ENCODE peak calls at places on chromosomes 6 and 20, in five cellular contexts. One of them, this sample, is unnamed.

GRCh38 chr6:165652766-165653165 is 10.3 kb downstream of the PDE10A start:
- DNase-seq in astrocyte: no peak
- DNase-seq in H9: no peak
- DNase-seq in kidney: no peak
- DNase-seq in HCT116: no peak
- DNase-seq in this sample: no peak

GRCh38 chr6:9463311-9463710 is 951.6 kb downstream of the TFAP2A start:
- DNase-seq in astrocyte: no peak
- DNase-seq in H9: no peak
- DNase-seq in HCT116: no peak
- DNase-seq in kidney: no peak
- DNase-seq in this sample: no peak

GRCh38 chr6:24497254-24497989 is 2.7 kb downstream of the ALDH5A1 start:
- DNase-seq in kidney: no peak
- DNase-seq in HCT116: no peak
- DNase-seq in astrocyte: no peak
- DNase-seq in H9: no peak
- DNase-seq in this sample: no peak

GRCh38 chr6:166999845-167000253 is 652 bp downstream of the CEP43 start:
- DNase-seq in HCT116: no peak
- DNase-seq in H9: no peak
- DNase-seq in astrocyte: no peak
- DNase-seq in kidney: no peak
- DNase-seq in this sample: no peak

GRCh38 chr20:61985096-61985495 is 80.6 kb downstream of the TAF4 start:
- DNase-seq in H9: no peak
- DNase-seq in HCT116: no peak
- DNase-seq in kidney: no peak
- DNase-seq in astrocyte: no peak
- DNase-seq in this sample: no peak

GRCh38 chr6:148398244-148398643 is 55.6 kb downstream of the SASH1 start:
- DNase-seq in H9: no peak
- DNase-seq in astrocyte: no peak
- DNase-seq in HCT116: no peak
- DNase-seq in kidney: no peak
- DNase-seq in this sample: peak

GRCh38 chr20:22800161-22800560 is 215.8 kb upstream of the FOXA2 start:
- DNase-seq in kidney: no peak
- DNase-seq in H9: no peak
- DNase-seq in astrocyte: no peak
- DNase-seq in HCT116: no peak
- DNase-seq in this sample: no peak

GRCh38 chr6:167734662-167735497 is 91.8 kb upstream of the AFDN start:
- DNase-seq in HCT116: no peak
- DNase-seq in astrocyte: no peak
- DNase-seq in H9: no peak
- DNase-seq in kidney: no peak
- DNase-seq in this sample: no peak

GRCh38 chr20:64056639-64056888 is 6.4 kb upstream of the TCEA2 start:
- DNase-seq in HCT116: no peak
- DNase-seq in kidney: no peak
- DNase-seq in H9: no peak
- DNase-seq in astrocyte: no peak
- DNase-seq in this sample: no peak

GRCh38 chr6:64930664-64931063 is 776.4 kb downstream of the EYS start:
- DNase-seq in kidney: no peak
- DNase-seq in H9: no peak
- DNase-seq in astrocyte: no peak
- DNase-seq in HCT116: no peak
- DNase-seq in this sample: no peak

GRCh38 chr6:157964139-157964538 is 17.5 kb upstream of the SYNJ2 start:
- DNase-seq in astrocyte: no peak
- DNase-seq in kidney: no peak
- DNase-seq in H9: no peak
- DNase-seq in HCT116: no peak
- DNase-seq in this sample: no peak

GRCh38 chr6:51892750-51893149 is 194.7 kb downstream of the PKHD1 start:
- DNase-seq in astrocyte: no peak
- DNase-seq in kidney: no peak
- DNase-seq in H9: no peak
- DNase-seq in HCT116: no peak
- DNase-seq in this sample: peak

GRCh38 chr6:51891784-51892183 is 195.6 kb downstream of the PKHD1 start:
- DNase-seq in H9: no peak
- DNase-seq in astrocyte: no peak
- DNase-seq in HCT116: no peak
- DNase-seq in kidney: no peak
- DNase-seq in this sample: no peak

GRCh38 chr6:51887859-51888258 is 199.6 kb downstream of the PKHD1 start:
- DNase-seq in HCT116: no peak
- DNase-seq in astrocyte: no peak
- DNase-seq in H9: no peak
- DNase-seq in kidney: no peak
- DNase-seq in this sample: no peak

GRCh38 chr6:51893356-51893755 is 194.1 kb downstream of the PKHD1 start:
- DNase-seq in H9: no peak
- DNase-seq in HCT116: no peak
- DNase-seq in astrocyte: peak
- DNase-seq in kidney: no peak
- DNase-seq in this sample: no peak

GRCh38 chr6:51892339-51892738 is 195.1 kb downstream of the PKHD1 start:
- DNase-seq in H9: no peak
- DNase-seq in astrocyte: no peak
- DNase-seq in HCT116: no peak
- DNase-seq in kidney: no peak
- DNase-seq in this sample: no peak
- H3K27ac ChIP-seq in H9: no peak
- H3K27ac ChIP-seq in astrocyte: no peak
- H3K27ac ChIP-seq in HCT116: no peak
- H3K27ac ChIP-seq in kidney: no peak
- H3K27ac ChIP-seq in this sample: no peak

GRCh38 chr20:19502169-19502568 is 255.9 kb upstream of the RIN2 start:
- DNase-seq in H9: no peak
- DNase-seq in kidney: no peak
- DNase-seq in HCT116: no peak
- DNase-seq in astrocyte: no peak
- DNase-seq in this sample: no peak
- H3K9ac ChIP-seq in H9: no peak
- H3K9ac ChIP-seq in kidney: no peak
- H3K9ac ChIP-seq in HCT116: no peak
- H3K9ac ChIP-seq in astrocyte: no peak
- H3K9ac ChIP-seq in this sample: no peak

GRCh38 chr6:96537726-96538125 is 16.1 kb downstream of the UFL1 start:
- DNase-seq in HCT116: no peak
- DNase-seq in H9: no peak
- DNase-seq in kidney: no peak
- DNase-seq in astrocyte: no peak
- DNase-seq in this sample: no peak

GRCh38 chr6:96545882-96546281 is 17.0 kb upstream of the FHL5 start:
- DNase-seq in HCT116: no peak
- DNase-seq in kidney: no peak
- DNase-seq in astrocyte: no peak
- DNase-seq in H9: no peak
- DNase-seq in this sample: no peak

GRCh38 chr6:96547654-96548053 is 15.3 kb upstream of the FHL5 start:
- DNase-seq in H9: no peak
- DNase-seq in astrocyte: no peak
- DNase-seq in HCT116: no peak
- DNase-seq in kidney: no peak
- DNase-seq in this sample: no peak

GRCh38 chr6:96542702-96543101 is 20.2 kb upstream of the FHL5 start:
- DNase-seq in H9: no peak
- DNase-seq in kidney: no peak
- DNase-seq in astrocyte: no peak
- DNase-seq in HCT116: no peak
- DNase-seq in this sample: no peak
- TF ChIP-seq CTCF in H9: peak
- TF ChIP-seq CTCF in kidney: no peak
- TF ChIP-seq CTCF in astrocyte: peak
- TF ChIP-seq CTCF in HCT116: peak
- TF ChIP-seq CTCF in this sample: no peak

GRCh38 chr6:53309059-53309896 is 39.5 kb downstream of the ELOVL5 start:
- DNase-seq in HCT116: no peak
- DNase-seq in H9: no peak
- DNase-seq in kidney: no peak
- DNase-seq in astrocyte: peak
- DNase-seq in this sample: no peak

GRCh38 chr6:53310751-53311585 is 37.8 kb downstream of the ELOVL5 start:
- DNase-seq in HCT116: no peak
- DNase-seq in kidney: no peak
- DNase-seq in H9: no peak
- DNase-seq in astrocyte: no peak
- DNase-seq in this sample: no peak

GRCh38 chr6:53302678-53303360 is 45.9 kb downstream of the ELOVL5 start:
- DNase-seq in H9: no peak
- DNase-seq in astrocyte: peak
- DNase-seq in HCT116: no peak
- DNase-seq in kidney: no peak
- DNase-seq in this sample: peak

GRCh38 chr6:53309897-53310291 is 38.9 kb downstream of the ELOVL5 start:
- DNase-seq in kidney: no peak
- DNase-seq in astrocyte: no peak
- DNase-seq in H9: no peak
- DNase-seq in HCT116: no peak
- DNase-seq in this sample: no peak

GRCh38 chr6:53306819-53307347 is 41.9 kb downstream of the ELOVL5 start:
- DNase-seq in kidney: no peak
- DNase-seq in HCT116: no peak
- DNase-seq in astrocyte: peak
- DNase-seq in H9: no peak
- DNase-seq in this sample: peak
- H3K27ac ChIP-seq in kidney: peak
- H3K27ac ChIP-seq in HCT116: no peak
- H3K27ac ChIP-seq in astrocyte: no peak
- H3K27ac ChIP-seq in H9: no peak
- H3K27ac ChIP-seq in this sample: peak

GRCh38 chr6:27007020-27007419 is 240.5 kb upstream of the PRSS16 start:
- DNase-seq in kidney: no peak
- DNase-seq in H9: no peak
- DNase-seq in astrocyte: no peak
- DNase-seq in HCT116: no peak
- DNase-seq in this sample: no peak

DNA sequence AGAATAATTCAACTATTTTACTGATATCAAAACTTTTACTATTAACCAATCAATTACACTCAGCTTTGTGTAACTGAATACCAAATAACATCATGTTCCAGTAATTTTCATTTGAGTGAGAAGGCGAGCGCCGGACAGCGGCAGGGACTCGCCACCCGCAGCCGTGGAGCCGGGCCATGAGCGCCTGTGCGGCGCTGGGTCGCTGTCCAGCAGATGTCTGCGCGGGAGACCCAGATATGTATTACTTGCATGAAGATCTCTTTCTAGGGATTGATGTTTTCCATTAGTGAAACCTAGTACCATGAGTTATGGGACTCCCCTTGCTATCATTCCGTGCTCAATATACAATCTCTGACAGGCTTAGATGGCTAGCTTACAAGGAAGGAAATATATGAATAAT is 245.1 kb upstream of the PRSS16 start:
- DNase-seq in kidney: no peak
- DNase-seq in astrocyte: no peak
- DNase-seq in H9: no peak
- DNase-seq in HCT116: no peak
- DNase-seq in this sample: no peak
- H3K9ac ChIP-seq in kidney: no peak
- H3K9ac ChIP-seq in astrocyte: no peak
- H3K9ac ChIP-seq in H9: no peak
- H3K9ac ChIP-seq in HCT116: no peak
- H3K9ac ChIP-seq in this sample: no peak

DNA sequence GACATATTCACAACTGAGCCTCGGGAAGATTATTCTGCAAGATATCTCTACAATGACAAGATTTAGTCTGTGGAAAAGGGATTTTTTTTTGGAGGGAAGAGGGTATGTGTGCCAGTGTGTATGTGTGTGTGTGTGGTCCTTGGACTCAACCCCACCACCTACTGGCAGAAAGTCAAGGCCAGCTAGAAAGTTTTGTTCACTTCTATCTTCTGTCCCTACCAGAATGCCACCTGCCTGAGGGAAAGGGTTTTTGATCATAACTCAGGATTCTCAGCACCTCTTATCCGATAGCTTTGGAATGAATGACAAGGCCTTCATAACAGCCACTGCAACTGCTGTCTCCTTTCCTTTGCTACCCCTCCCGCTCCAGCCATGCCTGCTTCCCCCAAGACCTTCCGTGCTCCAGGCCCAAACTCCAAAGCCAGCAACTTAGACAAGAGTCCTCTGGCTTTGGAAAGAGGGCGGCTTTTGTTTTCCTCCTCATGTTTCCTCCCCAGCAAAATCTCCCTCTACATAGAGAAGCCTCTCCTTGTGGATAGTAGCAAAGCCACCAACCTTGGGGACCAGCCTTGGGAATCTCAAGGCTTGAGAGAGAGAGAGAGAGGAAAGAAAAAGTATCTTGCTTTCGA is 18.6 kb downstream of the BTN3A1 start:
- DNase-seq in astrocyte: peak
- DNase-seq in kidney: no peak
- DNase-seq in H9: peak
- DNase-seq in HCT116: peak
- DNase-seq in this sample: peak
- TF ChIP-seq CTCF in astrocyte: peak
- TF ChIP-seq CTCF in kidney: peak
- TF ChIP-seq CTCF in H9: peak
- TF ChIP-seq CTCF in HCT116: peak
- TF ChIP-seq CTCF in this sample: peak

This sample was measured in mammary epithelial cell.